ENCODE peak calls at places on chromosomes 4 and X, in seven cellular contexts. K is GM23248, M is fibroblast of lung, P is NCI-H1694, E is left ventricle myocardium inferior, Q is adrenal gland, X is NCI-H1930. S is an unnamed sample.

GRCh38 chr4:186839122-186840037 is 115.7 kb upstream of the FAT1 start:
- DNase-seq in K (peak), M (peak), P (no peak), E (no peak), Q (no peak), X (no peak), S (no peak)

GRCh38 chrX:51893931-51894696 is 691 bp downstream of the MAGED1 start:
- DNase-seq in K (peak), M (peak), P (peak), E (no peak), Q (peak), X (no peak), S (peak)

GRCh38 chr4:86967061-86967460 is 32.2 kb downstream of the AFF1 start:
- DNase-seq in K (no peak), M (no peak), P (no peak), E (no peak), Q (no peak), X (no peak), S (no peak)

GRCh38 chr4:23680616-23681518 is 209.0 kb downstream of the PPARGC1A start:
- DNase-seq in K (peak), M (peak), P (no peak), E (no peak), Q (no peak), X (no peak), S (no peak)

GRCh38 chr4:1588306-1588705 is 95.8 kb downstream of the FAM53A start:
- DNase-seq in K (no peak), M (no peak), P (no peak), E (no peak), Q (no peak), X (no peak), S (no peak)

GRCh38 chr4:112178731-112179130 is 33.5 kb downstream of the FAM241A start:
- DNase-seq in K (peak), M (no peak), P (no peak), E (no peak), Q (no peak), X (no peak), S (no peak)

GRCh38 chrX:135185795-135186443 is 14.7 kb upstream of the CT55 start:
- DNase-seq in K (peak), M (peak), P (peak), E (no peak), Q (peak), X (peak), S (peak)

GRCh38 chr4:51830146-51830545 is 12.8 kb upstream of the DCUN1D4 start:
- DNase-seq in K (peak), M (no peak), P (no peak), E (no peak), Q (no peak), X (no peak), S (no peak)

GRCh38 chr4:136690363-136690762 is 841.9 kb downstream of the PCDH18 start:
- DNase-seq in K (no peak), M (no peak), P (no peak), E (no peak), Q (no peak), X (no peak), S (no peak)

GRCh38 chrX:129718701-129719100 is 20.1 kb upstream of the XPNPEP2 start:
- DNase-seq in K (no peak), M (no peak), P (no peak), E (no peak), Q (no peak), X (no peak), S (no peak)

GRCh38 chr4:66404149-66404548 is 733.9 kb upstream of the EPHA5 start:
- DNase-seq in K (no peak), M (no peak), P (no peak), E (no peak), Q (no peak), X (no peak), S (no peak)

GRCh38 chr4:8867624-8868320 is 3.9 kb downstream of the HMX1 start:
- DNase-seq in K (no peak), M (no peak), P (no peak), E (no peak), Q (no peak), X (no peak), S (no peak)

GRCh38 chr4:163565228-163566040 is 70.9 kb downstream of the TMA16 start:
- DNase-seq in K (no peak), M (no peak), P (no peak), E (no peak), Q (no peak), X (no peak), S (no peak)

GRCh38 chrX:119999087-119999634 is 55.6 kb upstream of the NKAP start:
- DNase-seq in K (no peak), M (no peak), P (no peak), E (no peak), Q (no peak), X (no peak), S (no peak)